ENCODE peak calls at places on chromosomes 13 and 19, in seven cellular contexts. One of them, this sample, is unnamed.

GRCh38 chr19:33260628-33261418 is 35.2 kb upstream of the SLC7A10 start:
- DNase-seq in stimulated activated CD8-positive, alpha-beta memory T cell treated with anti-CD3 and anti-CD28 coated beads, Interleukin-4, amount 100 ng/mL, for 1 hour: no peak
- DNase-seq in AG04449: no peak
- DNase-seq in endothelial cell of umbilical vein: no peak
- DNase-seq in stimulated activated CD4-positive, alpha-beta T cell treated with anti-CD3 and anti-CD28 coated beads, Interleukin-4, amount 100 ng/mL, for 1 hour: no peak
- DNase-seq in OCI-LY7: no peak
- DNase-seq in dorsolateral prefrontal cortex: no peak
- DNase-seq in this sample: peak

GRCh38 chr19:38277969-38278680 is 13.8 kb downstream of the SPINT2 start:
- DNase-seq in dorsolateral prefrontal cortex: no peak
- DNase-seq in stimulated activated CD4-positive, alpha-beta T cell treated with anti-CD3 and anti-CD28 coated beads, Interleukin-4, amount 100 ng/mL, for 1 hour: no peak
- DNase-seq in endothelial cell of umbilical vein: peak
- DNase-seq in AG04449: no peak
- DNase-seq in OCI-LY7: no peak
- DNase-seq in stimulated activated CD8-positive, alpha-beta memory T cell treated with anti-CD3 and anti-CD28 coated beads, Interleukin-4, amount 100 ng/mL, for 1 hour: no peak
- DNase-seq in this sample: no peak

GRCh38 chr19:50465986-50466771 is 10.1 kb upstream of the EMC10 start:
- DNase-seq in stimulated activated CD8-positive, alpha-beta memory T cell treated with anti-CD3 and anti-CD28 coated beads, Interleukin-4, amount 100 ng/mL, for 1 hour: no peak
- DNase-seq in AG04449: no peak
- DNase-seq in endothelial cell of umbilical vein: no peak
- DNase-seq in dorsolateral prefrontal cortex: no peak
- DNase-seq in stimulated activated CD4-positive, alpha-beta T cell treated with anti-CD3 and anti-CD28 coated beads, Interleukin-4, amount 100 ng/mL, for 1 hour: no peak
- DNase-seq in OCI-LY7: no peak
- DNase-seq in this sample: no peak

GRCh38 chr13:23965346-23965745 is 68.0 kb upstream of the C1QTNF9B start:
- DNase-seq in AG04449: no peak
- DNase-seq in dorsolateral prefrontal cortex: no peak
- DNase-seq in stimulated activated CD8-positive, alpha-beta memory T cell treated with anti-CD3 and anti-CD28 coated beads, Interleukin-4, amount 100 ng/mL, for 1 hour: no peak
- DNase-seq in stimulated activated CD4-positive, alpha-beta T cell treated with anti-CD3 and anti-CD28 coated beads, Interleukin-4, amount 100 ng/mL, for 1 hour: no peak
- DNase-seq in endothelial cell of umbilical vein: no peak
- DNase-seq in OCI-LY7: no peak
- DNase-seq in this sample: no peak

GRCh38 chr19:52343548-52343947 is 7.5 kb downstream of the ZNF610 start:
- DNase-seq in dorsolateral prefrontal cortex: peak
- DNase-seq in endothelial cell of umbilical vein: peak
- DNase-seq in stimulated activated CD4-positive, alpha-beta T cell treated with anti-CD3 and anti-CD28 coated beads, Interleukin-4, amount 100 ng/mL, for 1 hour: peak
- DNase-seq in stimulated activated CD8-positive, alpha-beta memory T cell treated with anti-CD3 and anti-CD28 coated beads, Interleukin-4, amount 100 ng/mL, for 1 hour: peak
- DNase-seq in AG04449: no peak
- DNase-seq in OCI-LY7: peak
- DNase-seq in this sample: peak

GRCh38 chr13:92175330-92175729 is 776.9 kb downstream of the GPC5 start:
- DNase-seq in AG04449: no peak
- DNase-seq in dorsolateral prefrontal cortex: no peak
- DNase-seq in endothelial cell of umbilical vein: no peak
- DNase-seq in stimulated activated CD8-positive, alpha-beta memory T cell treated with anti-CD3 and anti-CD28 coated beads, Interleukin-4, amount 100 ng/mL, for 1 hour: no peak
- DNase-seq in stimulated activated CD4-positive, alpha-beta T cell treated with anti-CD3 and anti-CD28 coated beads, Interleukin-4, amount 100 ng/mL, for 1 hour: no peak
- DNase-seq in OCI-LY7: peak
- DNase-seq in this sample: peak

GRCh38 chr19:7862413-7862951 is 11.7 kb downstream of the PRR36 start:
- DNase-seq in AG04449: no peak
- DNase-seq in stimulated activated CD4-positive, alpha-beta T cell treated with anti-CD3 and anti-CD28 coated beads, Interleukin-4, amount 100 ng/mL, for 1 hour: peak
- DNase-seq in stimulated activated CD8-positive, alpha-beta memory T cell treated with anti-CD3 and anti-CD28 coated beads, Interleukin-4, amount 100 ng/mL, for 1 hour: peak
- DNase-seq in endothelial cell of umbilical vein: peak
- DNase-seq in OCI-LY7: peak
- DNase-seq in dorsolateral prefrontal cortex: no peak
- DNase-seq in this sample: peak

GRCh38 chr13:99575376-99575775 is 74.1 kb downstream of the TM9SF2 start:
- DNase-seq in stimulated activated CD8-positive, alpha-beta memory T cell treated with anti-CD3 and anti-CD28 coated beads, Interleukin-4, amount 100 ng/mL, for 1 hour: no peak
- DNase-seq in dorsolateral prefrontal cortex: no peak
- DNase-seq in endothelial cell of umbilical vein: no peak
- DNase-seq in stimulated activated CD4-positive, alpha-beta T cell treated with anti-CD3 and anti-CD28 coated beads, Interleukin-4, amount 100 ng/mL, for 1 hour: no peak
- DNase-seq in OCI-LY7: no peak
- DNase-seq in AG04449: no peak
- DNase-seq in this sample: no peak

GRCh38 chr13:89726690-89727435 is 1620.6 kb upstream of the MIR17HG start:
- DNase-seq in endothelial cell of umbilical vein: peak
- DNase-seq in dorsolateral prefrontal cortex: no peak
- DNase-seq in stimulated activated CD4-positive, alpha-beta T cell treated with anti-CD3 and anti-CD28 coated beads, Interleukin-4, amount 100 ng/mL, for 1 hour: no peak
- DNase-seq in AG04449: no peak
- DNase-seq in OCI-LY7: no peak
- DNase-seq in stimulated activated CD8-positive, alpha-beta memory T cell treated with anti-CD3 and anti-CD28 coated beads, Interleukin-4, amount 100 ng/mL, for 1 hour: no peak
- DNase-seq in this sample: no peak

GRCh38 chr13:33194820-33195692 is 90.5 kb downstream of the STARD13 start:
- DNase-seq in stimulated activated CD8-positive, alpha-beta memory T cell treated with anti-CD3 and anti-CD28 coated beads, Interleukin-4, amount 100 ng/mL, for 1 hour: no peak
- DNase-seq in OCI-LY7: no peak
- DNase-seq in stimulated activated CD4-positive, alpha-beta T cell treated with anti-CD3 and anti-CD28 coated beads, Interleukin-4, amount 100 ng/mL, for 1 hour: no peak
- DNase-seq in AG04449: peak
- DNase-seq in dorsolateral prefrontal cortex: no peak
- DNase-seq in endothelial cell of umbilical vein: peak
- DNase-seq in this sample: no peak

GRCh38 chr13:95571941-95572340 is 19.4 kb downstream of the CLDN10 start:
- DNase-seq in endothelial cell of umbilical vein: no peak
- DNase-seq in AG04449: no peak
- DNase-seq in OCI-LY7: no peak
- DNase-seq in dorsolateral prefrontal cortex: no peak
- DNase-seq in stimulated activated CD4-positive, alpha-beta T cell treated with anti-CD3 and anti-CD28 coated beads, Interleukin-4, amount 100 ng/mL, for 1 hour: no peak
- DNase-seq in stimulated activated CD8-positive, alpha-beta memory T cell treated with anti-CD3 and anti-CD28 coated beads, Interleukin-4, amount 100 ng/mL, for 1 hour: no peak
- DNase-seq in this sample: no peak

GRCh38 chr13:67635754-67636153 is 405.6 kb upstream of the PCDH9 start:
- DNase-seq in OCI-LY7: no peak
- DNase-seq in endothelial cell of umbilical vein: no peak
- DNase-seq in dorsolateral prefrontal cortex: no peak
- DNase-seq in AG04449: no peak
- DNase-seq in stimulated activated CD8-positive, alpha-beta memory T cell treated with anti-CD3 and anti-CD28 coated beads, Interleukin-4, amount 100 ng/mL, for 1 hour: no peak
- DNase-seq in stimulated activated CD4-positive, alpha-beta T cell treated with anti-CD3 and anti-CD28 coated beads, Interleukin-4, amount 100 ng/mL, for 1 hour: no peak
- DNase-seq in this sample: no peak

GRCh38 chr19:900302-901111 is 7.2 kb downstream of the RNU6-9 start:
- DNase-seq in stimulated activated CD8-positive, alpha-beta memory T cell treated with anti-CD3 and anti-CD28 coated beads, Interleukin-4, amount 100 ng/mL, for 1 hour: no peak
- DNase-seq in AG04449: no peak
- DNase-seq in endothelial cell of umbilical vein: no peak
- DNase-seq in OCI-LY7: peak
- DNase-seq in stimulated activated CD4-positive, alpha-beta T cell treated with anti-CD3 and anti-CD28 coated beads, Interleukin-4, amount 100 ng/mL, for 1 hour: no peak
- DNase-seq in dorsolateral prefrontal cortex: no peak
- DNase-seq in this sample: no peak

GRCh38 chr19:4702764-4703163 is 20.9 kb downstream of the DPP9 start:
- DNase-seq in stimulated activated CD4-positive, alpha-beta T cell treated with anti-CD3 and anti-CD28 coated beads, Interleukin-4, amount 100 ng/mL, for 1 hour: no peak
- DNase-seq in OCI-LY7: no peak
- DNase-seq in AG04449: no peak
- DNase-seq in endothelial cell of umbilical vein: no peak
- DNase-seq in stimulated activated CD8-positive, alpha-beta memory T cell treated with anti-CD3 and anti-CD28 coated beads, Interleukin-4, amount 100 ng/mL, for 1 hour: no peak
- DNase-seq in dorsolateral prefrontal cortex: no peak
- DNase-seq in this sample: no peak

GRCh38 chr13:44421853-44422525 is 48.4 kb downstream of the SERP2 start:
- DNase-seq in stimulated activated CD8-positive, alpha-beta memory T cell treated with anti-CD3 and anti-CD28 coated beads, Interleukin-4, amount 100 ng/mL, for 1 hour: no peak
- DNase-seq in dorsolateral prefrontal cortex: no peak
- DNase-seq in endothelial cell of umbilical vein: no peak
- DNase-seq in stimulated activated CD4-positive, alpha-beta T cell treated with anti-CD3 and anti-CD28 coated beads, Interleukin-4, amount 100 ng/mL, for 1 hour: no peak
- DNase-seq in AG04449: no peak
- DNase-seq in OCI-LY7: no peak
- DNase-seq in this sample: no peak

GRCh38 chr13:47598340-47598911 is 402.6 kb downstream of the SUCLA2 start:
- DNase-seq in AG04449: no peak
- DNase-seq in OCI-LY7: peak
- DNase-seq in stimulated activated CD4-positive, alpha-beta T cell treated with anti-CD3 and anti-CD28 coated beads, Interleukin-4, amount 100 ng/mL, for 1 hour: no peak
- DNase-seq in endothelial cell of umbilical vein: no peak
- DNase-seq in stimulated activated CD8-positive, alpha-beta memory T cell treated with anti-CD3 and anti-CD28 coated beads, Interleukin-4, amount 100 ng/mL, for 1 hour: no peak
- DNase-seq in dorsolateral prefrontal cortex: no peak
- DNase-seq in this sample: peak

GRCh38 chr13:45162821-45163220 is 38.0 kb downstream of the KCTD4 start:
- DNase-seq in AG04449: peak
- DNase-seq in stimulated activated CD8-positive, alpha-beta memory T cell treated with anti-CD3 and anti-CD28 coated beads, Interleukin-4, amount 100 ng/mL, for 1 hour: no peak
- DNase-seq in endothelial cell of umbilical vein: peak
- DNase-seq in OCI-LY7: no peak
- DNase-seq in stimulated activated CD4-positive, alpha-beta T cell treated with anti-CD3 and anti-CD28 coated beads, Interleukin-4, amount 100 ng/mL, for 1 hour: no peak
- DNase-seq in dorsolateral prefrontal cortex: no peak
- DNase-seq in this sample: no peak

GRCh38 chr19:438416-438958 is 22.3 kb downstream of the SHC2 start:
- DNase-seq in OCI-LY7: no peak
- DNase-seq in AG04449: no peak
- DNase-seq in endothelial cell of umbilical vein: no peak
- DNase-seq in stimulated activated CD4-positive, alpha-beta T cell treated with anti-CD3 and anti-CD28 coated beads, Interleukin-4, amount 100 ng/mL, for 1 hour: no peak
- DNase-seq in dorsolateral prefrontal cortex: no peak
- DNase-seq in stimulated activated CD8-positive, alpha-beta memory T cell treated with anti-CD3 and anti-CD28 coated beads, Interleukin-4, amount 100 ng/mL, for 1 hour: no peak
- DNase-seq in this sample: no peak

GRCh38 chr19:39341122-39341719 is 1.0 kb upstream of the SAMD4B start:
- DNase-seq in dorsolateral prefrontal cortex: no peak
- DNase-seq in stimulated activated CD4-positive, alpha-beta T cell treated with anti-CD3 and anti-CD28 coated beads, Interleukin-4, amount 100 ng/mL, for 1 hour: peak
- DNase-seq in AG04449: no peak
- DNase-seq in stimulated activated CD8-positive, alpha-beta memory T cell treated with anti-CD3 and anti-CD28 coated beads, Interleukin-4, amount 100 ng/mL, for 1 hour: no peak
- DNase-seq in endothelial cell of umbilical vein: no peak
- DNase-seq in OCI-LY7: peak
- DNase-seq in this sample: peak

GRCh38 chr13:75072368-75072767 is 409.6 kb downstream of the TBC1D4 start:
- DNase-seq in AG04449: no peak
- DNase-seq in OCI-LY7: no peak
- DNase-seq in endothelial cell of umbilical vein: no peak
- DNase-seq in dorsolateral prefrontal cortex: no peak
- DNase-seq in stimulated activated CD4-positive, alpha-beta T cell treated with anti-CD3 and anti-CD28 coated beads, Interleukin-4, amount 100 ng/mL, for 1 hour: no peak
- DNase-seq in stimulated activated CD8-positive, alpha-beta memory T cell treated with anti-CD3 and anti-CD28 coated beads, Interleukin-4, amount 100 ng/mL, for 1 hour: no peak
- DNase-seq in this sample: no peak

GRCh38 chr19:43807651-43808050 is 5.4 kb upstream of the LYPD5 start:
- DNase-seq in stimulated activated CD8-positive, alpha-beta memory T cell treated with anti-CD3 and anti-CD28 coated beads, Interleukin-4, amount 100 ng/mL, for 1 hour: no peak
- DNase-seq in dorsolateral prefrontal cortex: no peak
- DNase-seq in endothelial cell of umbilical vein: no peak
- DNase-seq in stimulated activated CD4-positive, alpha-beta T cell treated with anti-CD3 and anti-CD28 coated beads, Interleukin-4, amount 100 ng/mL, for 1 hour: no peak
- DNase-seq in OCI-LY7: no peak
- DNase-seq in AG04449: no peak
- DNase-seq in this sample: no peak

This sample was measured in OCI-M1.